ENCODE peak calls at places on chromosomes 5 and 9, in ten cellular contexts. One of them, this sample, is unnamed.

GRCh38 chr5:691817-692529 is 1.2 kb downstream of the TPPP start:
- DNase-seq in endothelial cell: no peak
- DNase-seq in PC-9: no peak
- DNase-seq in NB4: no peak
- DNase-seq in cardiac muscle cell: no peak
- DNase-seq in prostate gland: no peak
- DNase-seq in IMR-90: no peak
- DNase-seq in GM13976: no peak
- DNase-seq in AG09319: no peak
- DNase-seq in psoas muscle: peak; percentile 26
- DNase-seq in this sample: no peak

GRCh38 chr5:153476767-153477166 is 13.7 kb upstream of the GRIA1 start:
- DNase-seq in endothelial cell: no peak
- DNase-seq in PC-9: no peak
- DNase-seq in NB4: no peak
- DNase-seq in cardiac muscle cell: no peak
- DNase-seq in prostate gland: no peak
- DNase-seq in IMR-90: peak; percentile 92
- DNase-seq in GM13976: no peak
- DNase-seq in AG09319: no peak
- DNase-seq in psoas muscle: no peak
- DNase-seq in this sample: no peak

GRCh38 chr9:6024035-6024554 is 8.7 kb upstream of the RANBP6 start:
- DNase-seq in endothelial cell: peak; percentile 26
- DNase-seq in PC-9: peak; percentile 9
- DNase-seq in NB4: peak; percentile 63
- DNase-seq in cardiac muscle cell: peak; percentile 21
- DNase-seq in prostate gland: no peak
- DNase-seq in IMR-90: no peak
- DNase-seq in GM13976: peak; percentile 44
- DNase-seq in AG09319: no peak
- DNase-seq in psoas muscle: no peak
- DNase-seq in this sample: peak; percentile 54

GRCh38 chr9:95981741-95982390 is 106.4 kb downstream of the ERCC6L2 start:
- DNase-seq in endothelial cell: no peak
- DNase-seq in PC-9: no peak
- DNase-seq in NB4: no peak
- DNase-seq in cardiac muscle cell: no peak
- DNase-seq in prostate gland: no peak
- DNase-seq in IMR-90: no peak
- DNase-seq in GM13976: no peak
- DNase-seq in AG09319: no peak
- DNase-seq in psoas muscle: no peak
- DNase-seq in this sample: peak; percentile 29

GRCh38 chr9:98081477-98082219 is 25.1 kb downstream of the NANS start:
- DNase-seq in endothelial cell: no peak
- DNase-seq in PC-9: peak; percentile 79
- DNase-seq in NB4: peak; percentile 36
- DNase-seq in cardiac muscle cell: no peak
- DNase-seq in prostate gland: no peak
- DNase-seq in IMR-90: peak; percentile 50
- DNase-seq in GM13976: no peak
- DNase-seq in AG09319: no peak
- DNase-seq in psoas muscle: no peak
- DNase-seq in this sample: peak; percentile 82

GRCh38 chr5:110376281-110376916 is 350.1 kb downstream of the TMEM232 start:
- DNase-seq in endothelial cell: no peak
- DNase-seq in PC-9: no peak
- DNase-seq in NB4: no peak
- DNase-seq in cardiac muscle cell: no peak
- DNase-seq in prostate gland: no peak
- DNase-seq in IMR-90: no peak
- DNase-seq in GM13976: no peak
- DNase-seq in AG09319: peak; percentile 73
- DNase-seq in psoas muscle: no peak
- DNase-seq in this sample: no peak

GRCh38 chr5:59525957-59526356 is 367.6 kb downstream of the PDE4D start:
- DNase-seq in endothelial cell: no peak
- DNase-seq in PC-9: no peak
- DNase-seq in NB4: no peak
- DNase-seq in cardiac muscle cell: no peak
- DNase-seq in prostate gland: no peak
- DNase-seq in IMR-90: peak; percentile 51
- DNase-seq in GM13976: no peak
- DNase-seq in AG09319: no peak
- DNase-seq in psoas muscle: no peak
- DNase-seq in this sample: no peak

GRCh38 chr9:127869310-127870152 is 7.9 kb downstream of the AK1 start:
- DNase-seq in endothelial cell: peak; percentile 97
- DNase-seq in PC-9: peak; percentile 94
- DNase-seq in NB4: peak; percentile 81
- DNase-seq in cardiac muscle cell: peak; percentile 88
- DNase-seq in prostate gland: peak; percentile 67
- DNase-seq in IMR-90: peak; percentile 67
- DNase-seq in GM13976: peak; percentile 96
- DNase-seq in AG09319: peak; percentile 42
- DNase-seq in psoas muscle: peak; percentile 96
- DNase-seq in this sample: peak; percentile 87

GRCh38 chr9:116589392-116590354 is 97.4 kb upstream of the TRIM32 start:
- DNase-seq in endothelial cell: peak; percentile 41
- DNase-seq in PC-9: no peak
- DNase-seq in NB4: peak; percentile 72
- DNase-seq in cardiac muscle cell: no peak
- DNase-seq in prostate gland: no peak
- DNase-seq in IMR-90: peak; percentile 69
- DNase-seq in GM13976: peak; percentile 56
- DNase-seq in AG09319: no peak
- DNase-seq in psoas muscle: no peak
- DNase-seq in this sample: peak; percentile 48

GRCh38 chr5:98769256-98770157 is 4.0 kb upstream of the RGMB start:
- DNase-seq in endothelial cell: peak; percentile 40
- DNase-seq in PC-9: peak; percentile 13
- DNase-seq in NB4: peak; percentile 4
- DNase-seq in cardiac muscle cell: peak; percentile 35
- DNase-seq in prostate gland: no peak
- DNase-seq in IMR-90: peak; percentile 92
- DNase-seq in GM13976: peak; percentile 57
- DNase-seq in AG09319: peak; percentile 53
- DNase-seq in psoas muscle: peak; percentile 49
- DNase-seq in this sample: peak; percentile 63
- TF ChIP-seq CTCF in endothelial cell: peak; percentile 62
- TF ChIP-seq CTCF in PC-9: peak; percentile 15
- TF ChIP-seq CTCF in NB4: no peak
- TF ChIP-seq CTCF in cardiac muscle cell: no peak
- TF ChIP-seq CTCF in prostate gland: no peak
- TF ChIP-seq CTCF in IMR-90: peak; percentile 18
- TF ChIP-seq CTCF in GM13976: peak; percentile 2
- TF ChIP-seq CTCF in AG09319: no peak
- TF ChIP-seq CTCF in psoas muscle: no peak
- TF ChIP-seq CTCF in this sample: peak; percentile 78

DNA sequence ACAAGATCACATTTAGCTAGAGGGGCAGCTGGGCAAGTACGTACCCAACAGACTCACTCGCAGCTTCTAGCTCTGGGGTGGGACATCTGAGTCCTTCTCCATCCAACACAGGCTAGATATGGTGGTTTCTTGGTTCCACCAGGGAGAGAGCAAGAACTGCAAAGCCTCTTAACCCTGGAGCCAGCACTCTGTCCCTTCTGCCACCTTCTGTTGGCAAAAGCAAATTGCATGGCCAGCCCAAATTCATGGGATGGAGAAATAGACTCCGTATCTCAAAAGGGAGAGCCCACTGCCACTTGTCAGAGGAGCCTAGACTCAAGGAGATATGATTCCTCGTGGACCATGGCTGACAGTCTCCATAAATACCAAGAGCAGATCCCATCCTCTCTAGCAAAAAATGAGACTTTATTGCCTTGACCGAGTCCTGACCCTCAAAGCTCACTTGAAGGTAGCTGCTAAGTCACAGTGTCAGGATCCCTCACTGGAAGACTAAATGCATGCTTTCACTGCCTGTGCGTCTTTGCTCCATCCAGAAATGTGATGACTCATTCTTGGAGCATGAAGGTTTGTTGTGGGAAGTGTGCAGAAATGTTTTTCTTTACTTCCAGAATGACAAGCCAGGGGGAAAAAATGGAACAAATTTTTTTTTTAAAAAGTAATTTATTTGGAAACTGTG is 28.8 kb upstream of the ROR2 start:
- DNase-seq in endothelial cell: peak; percentile 51
- DNase-seq in PC-9: peak; percentile 12
- DNase-seq in NB4: peak; percentile 60
- DNase-seq in cardiac muscle cell: peak; percentile 56
- DNase-seq in prostate gland: peak; percentile 6
- DNase-seq in IMR-90: peak; percentile 93
- DNase-seq in GM13976: no peak
- DNase-seq in AG09319: no peak
- DNase-seq in psoas muscle: no peak
- DNase-seq in this sample: peak; percentile 3
- TF ChIP-seq CTCF in endothelial cell: no peak
- TF ChIP-seq CTCF in PC-9: peak; percentile 37
- TF ChIP-seq CTCF in NB4: peak; percentile 73
- TF ChIP-seq CTCF in cardiac muscle cell: peak; percentile 52
- TF ChIP-seq CTCF in prostate gland: peak; percentile 26
- TF ChIP-seq CTCF in IMR-90: peak; percentile 49
- TF ChIP-seq CTCF in GM13976: no peak
- TF ChIP-seq CTCF in AG09319: peak; percentile 39
- TF ChIP-seq CTCF in psoas muscle: no peak
- TF ChIP-seq CTCF in this sample: no peak

GRCh38 chr9:90916147-90916734 is 114.6 kb downstream of the SYK start:
- DNase-seq in endothelial cell: no peak
- DNase-seq in PC-9: no peak
- DNase-seq in NB4: no peak
- DNase-seq in cardiac muscle cell: no peak
- DNase-seq in prostate gland: no peak
- DNase-seq in IMR-90: peak; percentile 73
- DNase-seq in GM13976: no peak
- DNase-seq in AG09319: no peak
- DNase-seq in psoas muscle: no peak
- DNase-seq in this sample: no peak

GRCh38 chr9:90914868-90915483 is 113.4 kb downstream of the SYK start:
- DNase-seq in endothelial cell: peak; percentile 72
- DNase-seq in PC-9: peak; percentile 75
- DNase-seq in NB4: peak; percentile 79
- DNase-seq in cardiac muscle cell: peak; percentile 83
- DNase-seq in prostate gland: peak; percentile 76
- DNase-seq in IMR-90: peak; percentile 76
- DNase-seq in GM13976: peak; percentile 91
- DNase-seq in AG09319: peak; percentile 37
- DNase-seq in psoas muscle: peak; percentile 84
- DNase-seq in this sample: peak; percentile 80

GRCh38 chr9:90914196-90914595 is 112.6 kb downstream of the SYK start:
- DNase-seq in endothelial cell: no peak
- DNase-seq in PC-9: no peak
- DNase-seq in NB4: no peak
- DNase-seq in cardiac muscle cell: no peak
- DNase-seq in prostate gland: no peak
- DNase-seq in IMR-90: no peak
- DNase-seq in GM13976: no peak
- DNase-seq in AG09319: no peak
- DNase-seq in psoas muscle: no peak
- DNase-seq in this sample: no peak

GRCh38 chr9:90919883-90920282 is 118.3 kb downstream of the SYK start:
- DNase-seq in endothelial cell: no peak
- DNase-seq in PC-9: no peak
- DNase-seq in NB4: no peak
- DNase-seq in cardiac muscle cell: no peak
- DNase-seq in prostate gland: peak; percentile 60
- DNase-seq in IMR-90: no peak
- DNase-seq in GM13976: no peak
- DNase-seq in AG09319: no peak
- DNase-seq in psoas muscle: peak; percentile 91
- DNase-seq in this sample: no peak

DNA sequence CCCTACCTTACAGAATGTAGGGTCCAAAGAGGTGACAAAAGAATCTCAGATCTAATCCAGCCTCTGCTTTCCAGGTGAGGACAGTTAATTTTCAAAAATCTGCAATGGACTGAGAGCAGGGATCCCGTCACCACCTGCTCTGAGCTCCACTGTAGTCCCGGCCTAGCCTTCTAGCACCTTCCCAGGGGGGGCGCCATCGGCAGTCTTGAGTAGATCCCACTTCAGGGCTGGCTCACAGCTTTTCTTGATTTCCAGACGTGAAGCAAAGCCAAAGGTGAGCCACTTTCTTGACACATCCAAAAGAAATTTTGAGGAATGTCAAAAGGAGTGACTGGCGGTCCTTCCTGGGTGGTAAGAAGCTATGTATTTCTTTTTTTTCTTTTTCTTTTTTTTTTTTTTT is 114.1 kb downstream of the SYK start:
- DNase-seq in endothelial cell: peak; percentile 61
- DNase-seq in PC-9: peak; percentile 33
- DNase-seq in NB4: peak; percentile 45
- DNase-seq in cardiac muscle cell: peak; percentile 47
- DNase-seq in prostate gland: no peak
- DNase-seq in IMR-90: peak; percentile 37
- DNase-seq in GM13976: peak; percentile 46
- DNase-seq in AG09319: no peak
- DNase-seq in psoas muscle: no peak
- DNase-seq in this sample: peak; percentile 71
- TF ChIP-seq CTCF in endothelial cell: peak; percentile 3
- TF ChIP-seq CTCF in PC-9: no peak
- TF ChIP-seq CTCF in NB4: peak; percentile 28
- TF ChIP-seq CTCF in cardiac muscle cell: peak; percentile 38
- TF ChIP-seq CTCF in prostate gland: no peak
- TF ChIP-seq CTCF in IMR-90: peak; percentile 48
- TF ChIP-seq CTCF in GM13976: no peak
- TF ChIP-seq CTCF in AG09319: peak; percentile 34
- TF ChIP-seq CTCF in psoas muscle: no peak
- TF ChIP-seq CTCF in this sample: no peak

DNA sequence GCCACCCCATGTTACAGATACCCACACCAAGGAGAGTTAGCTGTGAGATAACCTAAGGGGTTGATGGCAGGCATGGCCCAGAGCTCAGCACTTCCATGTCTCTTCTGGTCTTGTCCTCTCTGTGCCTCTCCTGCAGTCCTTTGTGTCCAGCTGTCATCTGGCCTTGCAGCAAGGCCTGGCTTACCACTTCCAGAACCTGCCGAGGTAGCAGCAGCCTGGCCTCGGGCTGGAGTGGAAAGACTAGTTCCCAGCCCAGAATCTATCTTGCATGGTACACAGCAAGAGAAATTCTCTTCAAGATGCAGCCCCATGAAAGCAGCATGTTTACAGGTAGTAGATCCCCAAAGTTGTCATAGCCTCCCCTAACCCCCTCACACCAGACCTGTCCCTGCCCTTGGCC is 41.5 kb downstream of the PIP5K1B start:
- DNase-seq in endothelial cell: no peak
- DNase-seq in PC-9: no peak
- DNase-seq in NB4: no peak
- DNase-seq in cardiac muscle cell: no peak
- DNase-seq in prostate gland: no peak
- DNase-seq in IMR-90: no peak
- DNase-seq in GM13976: no peak
- DNase-seq in AG09319: no peak
- DNase-seq in psoas muscle: no peak
- DNase-seq in this sample: no peak
- TF ChIP-seq CTCF in endothelial cell: no peak
- TF ChIP-seq CTCF in PC-9: no peak
- TF ChIP-seq CTCF in NB4: no peak
- TF ChIP-seq CTCF in cardiac muscle cell: no peak
- TF ChIP-seq CTCF in prostate gland: no peak
- TF ChIP-seq CTCF in IMR-90: no peak
- TF ChIP-seq CTCF in GM13976: no peak
- TF ChIP-seq CTCF in AG09319: no peak
- TF ChIP-seq CTCF in psoas muscle: no peak
- TF ChIP-seq CTCF in this sample: no peak

This sample was measured in activated CD8-positive, alpha-beta T cell treated with anti-CD3 and anti-CD28 coated beads for 36 hours.